ENCODE peak calls at places on chromosomes 4 and X, in four cellular contexts. One of them, this sample, is unnamed.

GRCh38 chr4:140046037-140046436 is 107.9 kb downstream of the MAML3 start:
- DNase-seq in left ventricle myocardium inferior: no peak
- DNase-seq in left lung: no peak
- DNase-seq in cardiac fibroblast: no peak
- DNase-seq in this sample: no peak

GRCh38 chr4:121696641-121697461 is at the start of gene ANXA5:
- DNase-seq in left ventricle myocardium inferior: peak
- DNase-seq in left lung: peak
- DNase-seq in cardiac fibroblast: peak
- DNase-seq in this sample: peak

GRCh38 chr4:131499139-131499873 is 1649.8 kb upstream of the PCDH10 start:
- DNase-seq in left ventricle myocardium inferior: no peak
- DNase-seq in left lung: peak
- DNase-seq in cardiac fibroblast: peak
- DNase-seq in this sample: peak

GRCh38 chrX:110003167-110004156 is 548 bp downstream of the TMEM164 start:
- DNase-seq in left ventricle myocardium inferior: peak
- DNase-seq in left lung: peak
- DNase-seq in cardiac fibroblast: no peak
- DNase-seq in this sample: no peak

GRCh38 chr4:47561331-47561730 is 76.3 kb downstream of the ATP10D start:
- DNase-seq in left ventricle myocardium inferior: no peak
- DNase-seq in left lung: no peak
- DNase-seq in cardiac fibroblast: no peak
- DNase-seq in this sample: no peak

GRCh38 chr4:75497133-75497532 is 17.1 kb downstream of the RCHY1 start:
- DNase-seq in left ventricle myocardium inferior: no peak
- DNase-seq in left lung: no peak
- DNase-seq in cardiac fibroblast: peak
- DNase-seq in this sample: peak

GRCh38 chrX:15973299-15973698 is 118.7 kb upstream of the AP1S2 start:
- DNase-seq in left ventricle myocardium inferior: no peak
- DNase-seq in left lung: no peak
- DNase-seq in cardiac fibroblast: peak
- DNase-seq in this sample: peak

GRCh38 chrX:3576886-3577516 is 136.4 kb downstream of the PRKX start:
- DNase-seq in left ventricle myocardium inferior: no peak
- DNase-seq in left lung: no peak
- DNase-seq in cardiac fibroblast: peak
- DNase-seq in this sample: peak

GRCh38 chr4:10380695-10381094 is 76.5 kb downstream of the ZNF518B start:
- DNase-seq in left ventricle myocardium inferior: no peak
- DNase-seq in left lung: no peak
- DNase-seq in cardiac fibroblast: peak
- DNase-seq in this sample: no peak

GRCh38 chrX:74104356-74105065 is 199.5 kb upstream of the ZCCHC13 start:
- DNase-seq in left ventricle myocardium inferior: no peak
- DNase-seq in left lung: no peak
- DNase-seq in cardiac fibroblast: no peak
- DNase-seq in this sample: peak

GRCh38 chr4:20624783-20625364 is 75.4 kb upstream of the PACRGL start:
- DNase-seq in left ventricle myocardium inferior: no peak
- DNase-seq in left lung: no peak
- DNase-seq in cardiac fibroblast: no peak
- DNase-seq in this sample: peak

GRCh38 chr4:161629694-161630441 is 533.9 kb downstream of the FSTL5 start:
- DNase-seq in left ventricle myocardium inferior: no peak
- DNase-seq in left lung: no peak
- DNase-seq in cardiac fibroblast: no peak
- DNase-seq in this sample: no peak

GRCh38 chr4:86359944-86360478 is at the start of gene MAPK10:
- DNase-seq in left ventricle myocardium inferior: peak
- DNase-seq in left lung: no peak
- DNase-seq in cardiac fibroblast: peak
- DNase-seq in this sample: peak

GRCh38 chr4:153294631-153295030 is 49.9 kb upstream of the MND1 start:
- DNase-seq in left ventricle myocardium inferior: no peak
- DNase-seq in left lung: no peak
- DNase-seq in cardiac fibroblast: no peak
- DNase-seq in this sample: peak

GRCh38 chr4:98996056-98996941 is 778 bp downstream of the METAP1 start:
- DNase-seq in left ventricle myocardium inferior: no peak
- DNase-seq in left lung: no peak
- DNase-seq in cardiac fibroblast: peak
- DNase-seq in this sample: peak

GRCh38 chr4:109296545-109296944 is 5.9 kb downstream of the COL25A1 start:
- DNase-seq in left ventricle myocardium inferior: no peak
- DNase-seq in left lung: no peak
- DNase-seq in cardiac fibroblast: no peak
- DNase-seq in this sample: no peak

GRCh38 chr4:168437192-168437938 is 42.9 kb downstream of the DDX60L start:
- DNase-seq in left ventricle myocardium inferior: no peak
- DNase-seq in left lung: no peak
- DNase-seq in cardiac fibroblast: no peak
- DNase-seq in this sample: no peak

GRCh38 chrX:39689374-39690104 is 408.2 kb downstream of the BCOR start:
- DNase-seq in left ventricle myocardium inferior: no peak
- DNase-seq in left lung: no peak
- DNase-seq in cardiac fibroblast: no peak
- DNase-seq in this sample: no peak

GRCh38 chr4:15234101-15234500 is 193.7 kb upstream of the C1QTNF7 start:
- DNase-seq in left ventricle myocardium inferior: no peak
- DNase-seq in left lung: no peak
- DNase-seq in cardiac fibroblast: peak
- DNase-seq in this sample: peak

GRCh38 chr4:100898844-100899243 is 381.0 kb upstream of the EMCN start:
- DNase-seq in left ventricle myocardium inferior: no peak
- DNase-seq in left lung: no peak
- DNase-seq in cardiac fibroblast: no peak
- DNase-seq in this sample: no peak

GRCh38 chrX:42837747-42838146 is 59.8 kb upstream of the PPP1R2C start:
- DNase-seq in left ventricle myocardium inferior: no peak
- DNase-seq in left lung: no peak
- DNase-seq in cardiac fibroblast: no peak
- DNase-seq in this sample: no peak

GRCh38 chrX:118644378-118644777 is 83.0 kb upstream of the IL13RA1 start:
- DNase-seq in left ventricle myocardium inferior: no peak
- DNase-seq in left lung: no peak
- DNase-seq in cardiac fibroblast: peak
- DNase-seq in this sample: peak

GRCh38 chrX:47143894-47144625 is 442 bp downstream of the NDUFB11 start:
- DNase-seq in left ventricle myocardium inferior: no peak
- DNase-seq in left lung: no peak
- DNase-seq in cardiac fibroblast: no peak
- DNase-seq in this sample: peak

GRCh38 chr4:159227378-159227777 is 124.5 kb downstream of the RAPGEF2 start:
- DNase-seq in left ventricle myocardium inferior: no peak
- DNase-seq in left lung: no peak
- DNase-seq in cardiac fibroblast: peak
- DNase-seq in this sample: peak

GRCh38 chrX:150567645-150568319 is 639 bp upstream of the MTM1 start:
- DNase-seq in left ventricle myocardium inferior: no peak
- DNase-seq in left lung: no peak
- DNase-seq in cardiac fibroblast: no peak
- DNase-seq in this sample: no peak

GRCh38 chrX:23902419-23902818 is 5.3 kb downstream of the APOO start:
- DNase-seq in left ventricle myocardium inferior: no peak
- DNase-seq in left lung: no peak
- DNase-seq in cardiac fibroblast: peak
- DNase-seq in this sample: peak

GRCh38 chr4:173478136-173478860 is 51.7 kb downstream of the HAND2 start:
- DNase-seq in left ventricle myocardium inferior: no peak
- DNase-seq in left lung: no peak
- DNase-seq in cardiac fibroblast: peak
- DNase-seq in this sample: peak

GRCh38 chr4:110275871-110276270 is 77.5 kb upstream of the ELOVL6 start:
- DNase-seq in left ventricle myocardium inferior: no peak
- DNase-seq in left lung: no peak
- DNase-seq in cardiac fibroblast: peak
- DNase-seq in this sample: peak

GRCh38 chr4:145545538-145546224 is 64.0 kb downstream of the SMAD1 start:
- DNase-seq in left ventricle myocardium inferior: no peak
- DNase-seq in left lung: no peak
- DNase-seq in cardiac fibroblast: peak
- DNase-seq in this sample: peak

GRCh38 chr4:23931489-23931830 is 41.6 kb upstream of the PPARGC1A start:
- DNase-seq in left ventricle myocardium inferior: no peak
- DNase-seq in left lung: no peak
- DNase-seq in cardiac fibroblast: no peak
- DNase-seq in this sample: no peak

GRCh38 chr4:23934915-23935314 is 45.1 kb upstream of the PPARGC1A start:
- DNase-seq in left ventricle myocardium inferior: peak
- DNase-seq in left lung: no peak
- DNase-seq in cardiac fibroblast: peak
- DNase-seq in this sample: peak

GRCh38 chr4:23934223-23934622 is 44.4 kb upstream of the PPARGC1A start:
- DNase-seq in left ventricle myocardium inferior: no peak
- DNase-seq in left lung: no peak
- DNase-seq in cardiac fibroblast: no peak
- DNase-seq in this sample: no peak

GRCh38 chr4:23932186-23932585 is 42.3 kb upstream of the PPARGC1A start:
- DNase-seq in left ventricle myocardium inferior: no peak
- DNase-seq in left lung: no peak
- DNase-seq in cardiac fibroblast: no peak
- DNase-seq in this sample: no peak

GRCh38 chr4:23932935-23933334 is 43.1 kb upstream of the PPARGC1A start:
- DNase-seq in left ventricle myocardium inferior: no peak
- DNase-seq in left lung: no peak
- DNase-seq in cardiac fibroblast: peak
- DNase-seq in this sample: peak
- TF ChIP-seq CTCF in left ventricle myocardium inferior: peak
- TF ChIP-seq CTCF in left lung: no peak
- TF ChIP-seq CTCF in cardiac fibroblast: no peak
- TF ChIP-seq CTCF in this sample: peak

DNA sequence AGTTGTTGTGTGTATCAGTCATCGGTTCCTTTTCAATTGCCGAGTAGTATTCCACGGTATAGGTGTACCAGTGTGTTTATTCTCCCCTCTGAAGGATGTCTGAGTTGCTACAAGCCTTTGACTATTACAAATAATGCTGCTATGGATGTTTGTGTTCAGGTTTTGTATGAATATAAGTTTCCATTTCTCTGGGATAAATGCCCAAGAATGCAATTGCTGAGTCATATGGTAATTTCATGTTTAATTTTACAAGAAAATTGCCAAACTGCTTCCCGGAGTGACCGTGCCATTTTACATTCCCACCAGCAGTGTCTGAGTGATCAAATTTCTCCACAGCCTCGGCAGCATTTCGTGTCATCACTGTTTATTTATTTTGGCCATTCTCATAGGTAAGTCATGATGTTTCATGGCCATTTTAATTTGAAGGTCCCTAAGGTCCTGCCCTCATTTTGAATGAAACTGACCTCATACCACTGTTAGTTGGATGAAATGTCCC is 73.9 kb downstream of the IRF2 start:
- DNase-seq in left ventricle myocardium inferior: no peak
- DNase-seq in left lung: no peak
- DNase-seq in cardiac fibroblast: peak
- DNase-seq in this sample: peak
- TF ChIP-seq CTCF in left ventricle myocardium inferior: no peak
- TF ChIP-seq CTCF in left lung: no peak
- TF ChIP-seq CTCF in cardiac fibroblast: peak
- TF ChIP-seq CTCF in this sample: peak

GRCh38 chr4:107654694-107655093 is 65.3 kb downstream of the PAPSS1 start:
- DNase-seq in left ventricle myocardium inferior: no peak
- DNase-seq in left lung: no peak
- DNase-seq in cardiac fibroblast: no peak
- DNase-seq in this sample: no peak
- TF ChIP-seq CTCF in left ventricle myocardium inferior: peak
- TF ChIP-seq CTCF in left lung: no peak
- TF ChIP-seq CTCF in cardiac fibroblast: no peak
- TF ChIP-seq CTCF in this sample: no peak

GRCh38 chr4:138765442-138765841 is 250.1 kb upstream of the NOCT start:
- DNase-seq in left ventricle myocardium inferior: no peak
- DNase-seq in left lung: no peak
- DNase-seq in cardiac fibroblast: no peak
- DNase-seq in this sample: no peak
- TF ChIP-seq CTCF in left ventricle myocardium inferior: no peak
- TF ChIP-seq CTCF in left lung: no peak
- TF ChIP-seq CTCF in cardiac fibroblast: no peak
- TF ChIP-seq CTCF in this sample: no peak

GRCh38 chr4:48905363-48906015 is 1.1 kb downstream of the OCIAD2 start:
- DNase-seq in left ventricle myocardium inferior: no peak
- DNase-seq in left lung: no peak
- DNase-seq in cardiac fibroblast: peak
- DNase-seq in this sample: peak
- TF ChIP-seq CTCF in left ventricle myocardium inferior: no peak
- TF ChIP-seq CTCF in left lung: no peak
- TF ChIP-seq CTCF in cardiac fibroblast: peak
- TF ChIP-seq CTCF in this sample: no peak

DNA sequence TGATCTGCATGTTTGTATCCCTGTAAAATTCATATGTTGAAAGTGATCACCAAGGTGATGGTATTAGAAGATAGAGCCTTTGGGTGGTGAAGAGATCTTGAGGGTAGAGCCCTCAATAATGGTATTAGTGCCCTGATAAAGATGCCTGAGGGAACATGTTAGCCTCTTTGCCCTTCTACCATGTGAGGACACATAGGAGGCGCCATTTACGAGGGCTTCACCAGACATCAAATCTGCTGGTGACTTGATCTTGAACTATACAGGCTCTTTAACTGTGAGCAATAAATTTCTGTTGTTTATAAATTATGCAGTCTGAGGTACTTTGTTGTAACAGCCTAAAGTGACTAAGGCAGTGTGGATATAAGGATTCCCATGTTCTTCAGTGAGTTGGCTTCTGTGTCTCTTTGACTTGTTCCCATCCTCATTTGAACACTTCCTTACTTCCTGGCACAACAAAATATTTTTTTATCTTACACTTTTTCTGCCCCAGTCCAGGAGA is 11.8 kb downstream of the MOB1B start:
- DNase-seq in left ventricle myocardium inferior: no peak
- DNase-seq in left lung: no peak
- DNase-seq in cardiac fibroblast: peak
- DNase-seq in this sample: peak
- TF ChIP-seq CTCF in left ventricle myocardium inferior: no peak
- TF ChIP-seq CTCF in left lung: no peak
- TF ChIP-seq CTCF in cardiac fibroblast: no peak
- TF ChIP-seq CTCF in this sample: peak

DNA sequence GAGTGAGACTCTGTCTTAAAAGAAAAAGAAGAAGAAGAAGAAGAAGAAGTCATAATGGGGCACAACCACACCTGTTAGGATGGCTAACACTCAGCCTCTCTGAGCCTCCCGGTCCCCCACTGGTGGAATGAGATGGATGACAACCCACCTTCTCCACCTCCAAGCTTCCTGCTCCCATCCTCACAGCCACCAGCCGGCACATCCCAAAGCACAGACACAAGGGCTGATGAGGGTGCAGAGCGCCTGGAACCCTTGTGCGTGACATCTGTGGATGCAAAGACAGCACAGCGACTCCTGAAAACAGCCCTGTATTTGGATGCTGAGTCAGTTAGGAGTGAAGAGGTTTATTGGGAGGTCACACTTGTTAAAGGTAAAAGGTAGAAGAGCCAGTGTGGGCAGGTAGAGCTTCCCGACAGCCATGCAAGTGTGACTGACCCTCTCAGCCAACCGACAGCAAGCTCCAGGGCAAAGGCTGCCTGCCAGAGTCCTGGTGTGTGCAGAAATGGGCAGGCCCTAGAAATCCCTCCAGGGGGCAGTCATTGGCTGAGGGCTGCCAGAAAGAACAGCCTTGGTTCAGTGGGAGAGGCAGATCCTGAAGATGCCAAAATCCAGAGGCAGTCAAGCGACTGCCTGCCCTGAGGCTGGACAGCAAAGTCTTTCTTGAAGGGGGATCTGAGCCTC is 26.6 kb upstream of the MAN2B2 start:
- DNase-seq in left ventricle myocardium inferior: peak
- DNase-seq in left lung: no peak
- DNase-seq in cardiac fibroblast: peak
- DNase-seq in this sample: peak
- TF ChIP-seq CTCF in left ventricle myocardium inferior: peak
- TF ChIP-seq CTCF in left lung: no peak
- TF ChIP-seq CTCF in cardiac fibroblast: peak
- TF ChIP-seq CTCF in this sample: peak